ENCODE peak calls at places on chromosomes 6 and 20, in ten cellular contexts. O is glomerular endothelial cell; K is KBM-7; T is right cardiac atrium; H is T-cell; G is H54; S is cardiac fibroblast; W is left lobe of liver; Q is NCI-H2029 treated with DMSO at 0.1 percent for 48 hours; P is activated naive CD4-positive, alpha-beta T cell treated with anti-CD3 and anti-CD28 coated beads, Interleukin-2, amount 10 ng/mL, durations not matched to agents 7 days and 5 days. J is an unnamed sample.

GRCh38 chr6:139925894-139926641 is 551.6 kb upstream of the CITED2 start:
- DNase-seq in O (no peak), K (no peak), T (peak), H (no peak), G (no peak), S (peak), W (no peak), Q (no peak), P (no peak), J (no peak)

GRCh38 chr20:59026904-59027745 is 5.0 kb downstream of the ATP5F1E start:
- DNase-seq in O (no peak), K (no peak), T (no peak), H (no peak), G (no peak), S (no peak), W (no peak), Q (no peak), P (no peak), J (no peak)

GRCh38 chr6:12545837-12546658 is 170.5 kb upstream of the PHACTR1 start:
- DNase-seq in O (no peak), K (no peak), T (no peak), H (no peak), G (peak), S (peak), W (no peak), Q (no peak), P (no peak), J (no peak)

GRCh38 chr6:14720411-14721102 is 525.3 kb upstream of the JARID2 start:
- DNase-seq in O (no peak), K (no peak), T (no peak), H (no peak), G (no peak), S (no peak), W (no peak), Q (no peak), P (no peak), J (no peak)

GRCh38 chr20:17593902-17594301 is 24.0 kb downstream of the DSTN start:
- DNase-seq in O (no peak), K (no peak), T (no peak), H (no peak), G (no peak), S (no peak), W (no peak), Q (no peak), P (no peak), J (no peak)

GRCh38 chr6:150033197-150033771 is 8.0 kb upstream of the RAET1L start:
- DNase-seq in O (no peak), K (no peak), T (no peak), H (no peak), G (no peak), S (peak), W (no peak), Q (no peak), P (no peak), J (no peak)

GRCh38 chr6:113375950-113376846 is 480.9 kb upstream of the MARCKS start:
- DNase-seq in O (no peak), K (no peak), T (no peak), H (no peak), G (no peak), S (peak), W (no peak), Q (no peak), P (no peak), J (no peak)

GRCh38 chr6:39357998-39358686 is 35.6 kb upstream of the KCNK16 start:
- DNase-seq in O (no peak), K (no peak), T (no peak), H (no peak), G (no peak), S (peak), W (no peak), Q (peak), P (no peak), J (peak)

GRCh38 chr6:50724381-50725124 is 11.2 kb downstream of the TFAP2D start:
- DNase-seq in O (no peak), K (no peak), T (no peak), H (no peak), G (no peak), S (no peak), W (no peak), Q (no peak), P (peak), J (peak)

GRCh38 chr6:141152951-141153350 is 979.8 kb upstream of the GJE1 start:
- DNase-seq in O (no peak), K (no peak), T (no peak), H (no peak), G (no peak), S (no peak), W (no peak), Q (no peak), P (no peak), J (no peak)

GRCh38 chr6:90429713-90430112 is 133.1 kb upstream of the BACH2 start:
- DNase-seq in O (no peak), K (no peak), T (no peak), H (no peak), G (no peak), S (peak), W (no peak), Q (no peak), P (no peak), J (no peak)

GRCh38 chr6:29602564-29603361 is 17.8 kb downstream of the OR2H2 start:
- DNase-seq in O (no peak), K (peak), T (no peak), H (no peak), G (no peak), S (peak), W (no peak), Q (no peak), P (peak), J (peak)

GRCh38 chr6:124882580-124883393 is 79.5 kb upstream of the RNF217 start:
- DNase-seq in O (peak), K (peak), T (no peak), H (no peak), G (no peak), S (peak), W (no peak), Q (no peak), P (no peak), J (no peak)

GRCh38 chr20:18679020-18679419 is 91.2 kb downstream of the DTD1 start:
- DNase-seq in O (no peak), K (no peak), T (no peak), H (no peak), G (no peak), S (peak), W (no peak), Q (peak), P (no peak), J (peak)

GRCh38 chr6:12289655-12290489 is at the start of gene EDN1:
- DNase-seq in O (peak), K (peak), T (peak), H (no peak), G (peak), S (peak), W (peak), Q (peak), P (peak), J (peak)

GRCh38 chr6:42505377-42505702 is 53.6 kb upstream of the TRERF1 start:
- DNase-seq in O (no peak), K (no peak), T (no peak), H (no peak), G (peak), S (peak), W (no peak), Q (no peak), P (no peak), J (no peak)

GRCh38 chr6:11236351-11236750 is 3.9 kb upstream of the NEDD9 start:
- DNase-seq in O (no peak), K (peak), T (no peak), H (peak), G (no peak), S (no peak), W (no peak), Q (peak), P (peak), J (no peak)

GRCh38 chr6:17584241-17584803 is 15.8 kb upstream of the FAM8A1 start:
- DNase-seq in O (peak), K (peak), T (no peak), H (no peak), G (peak), S (peak), W (no peak), Q (peak), P (peak), J (peak)

GRCh38 chr6:170128811-170129681 is 161.8 kb downstream of the DLL1 start:
- DNase-seq in O (no peak), K (no peak), T (no peak), H (no peak), G (no peak), S (no peak), W (peak), Q (no peak), P (peak), J (no peak)

GRCh38 chr6:157537518-157537917 is 156.5 kb downstream of the ZDHHC14 start:
- DNase-seq in O (no peak), K (no peak), T (no peak), H (no peak), G (no peak), S (no peak), W (no peak), Q (no peak), P (no peak), J (no peak)

GRCh38 chr6:135038335-135038734 is 16.3 kb downstream of the HBS1L start:
- DNase-seq in O (no peak), K (no peak), T (no peak), H (no peak), G (no peak), S (no peak), W (no peak), Q (no peak), P (no peak), J (no peak)

GRCh38 chr6:119917186-119917585 is 567.6 kb upstream of the MAN1A1 start:
- DNase-seq in O (no peak), K (no peak), T (no peak), H (no peak), G (no peak), S (no peak), W (no peak), Q (no peak), P (no peak), J (no peak)

GRCh38 chr6:18090349-18090786 is 32.1 kb downstream of the NHLRC1 start:
- DNase-seq in O (no peak), K (peak), T (no peak), H (no peak), G (no peak), S (no peak), W (no peak), Q (no peak), P (no peak), J (no peak)

GRCh38 chr20:18224968-18225568 is 63.3 kb upstream of the ZNF133 start:
- DNase-seq in O (peak), K (no peak), T (peak), H (no peak), G (peak), S (peak), W (no peak), Q (no peak), P (no peak), J (no peak)

GRCh38 chr6:170172825-170173231 is 118.0 kb downstream of the DLL1 start:
- DNase-seq in O (no peak), K (no peak), T (no peak), H (no peak), G (no peak), S (no peak), W (peak), Q (no peak), P (peak), J (no peak)

GRCh38 chr6:53546256-53546655 is 1.4 kb upstream of the GCLC start:
- DNase-seq in O (no peak), K (no peak), T (no peak), H (no peak), G (no peak), S (peak), W (no peak), Q (no peak), P (no peak), J (no peak)

GRCh38 chr6:165871571-165871970 is 208.5 kb upstream of the PDE10A start:
- DNase-seq in O (no peak), K (no peak), T (no peak), H (no peak), G (no peak), S (no peak), W (no peak), Q (no peak), P (no peak), J (no peak)